ENCODE peak calls at places on chromosomes 1 and 21, in ten cellular contexts. L is prostate gland, V is HCT116, Z is A549, R is uterus, C is endothelial cell of umbilical vein, M is tibial nerve, D is right lobe of liver, P is heart left ventricle, J is IMR-90. U is an unnamed sample.

GRCh38 chr1:164561461-164561860 is 2.5 kb downstream of the PBX1 start:
- DNase-seq in L (no peak), P (no peak), M (no peak), Z (no peak), R (no peak), V (no peak), C (peak; percentile 28), J (no peak), D (no peak), U (no peak)

GRCh38 chr21:42568377-42568776 is 54.7 kb downstream of the SLC37A1 start:
- DNase-seq in Z (no peak), P (peak; percentile 11), J (no peak), R (peak; percentile 3), L (no peak), M (no peak), V (no peak), C (no peak), D (peak; percentile 36), U (peak; percentile 3)

GRCh38 chr1:234478152-234478480 is 863 bp downstream of the TARBP1 start:
- DNase-seq in R (no peak), V (no peak), C (no peak), D (peak; percentile 78), L (peak; percentile 54), J (peak; percentile 28), M (no peak), P (peak; percentile 66), Z (peak; percentile 33), U (peak; percentile 58)

GRCh38 chr1:99645699-99646531 is at the start of gene PALMD:
- DNase-seq in R (peak; percentile 24), J (peak; percentile 15), V (no peak), P (peak; percentile 63), M (no peak), C (peak; percentile 86), Z (peak; percentile 3), L (peak; percentile 78), D (peak; percentile 75), U (peak; percentile 57)

GRCh38 chr1:227884370-227885134 is 63.2 kb downstream of the WNT9A start:
- DNase-seq in V (no peak), L (no peak), C (no peak), Z (no peak), R (peak; percentile 15), P (peak; percentile 16), J (no peak), M (peak; percentile 10), D (peak; percentile 33), U (no peak)

GRCh38 chr1:34057751-34058150 is 107.3 kb downstream of the CSMD2 start:
- DNase-seq in P (peak; percentile 67), J (no peak), M (no peak), D (no peak), L (no peak), C (no peak), V (no peak), Z (no peak), R (no peak), U (no peak)

GRCh38 chr1:32247452-32247851 is 430 bp downstream of the FAM167B start:
- DNase-seq in R (no peak), C (no peak), J (no peak), M (no peak), D (no peak), Z (no peak), P (no peak), V (no peak), L (no peak), U (no peak)

GRCh38 chr21:42845296-42845965 is 33.9 kb downstream of the WDR4 start:
- DNase-seq in V (no peak), Z (no peak), C (peak; percentile 32), D (peak; percentile 82), M (no peak), R (no peak), L (peak; percentile 31), P (no peak), J (no peak), U (no peak)

GRCh38 chr1:9292361-9293240 is at the start of gene SPSB1:
- DNase-seq in C (peak; percentile 79), J (peak; percentile 78), M (peak; percentile 60), R (peak; percentile 81), L (peak; percentile 78), V (no peak), D (peak; percentile 86), P (peak; percentile 79), Z (no peak), U (peak; percentile 86)

GRCh38 chr1:29311352-29312030 is 75.2 kb downstream of the PTPRU start:
- DNase-seq in L (no peak), P (no peak), M (no peak), R (no peak), V (no peak), Z (no peak), J (no peak), D (no peak), C (no peak), U (no peak)

GRCh38 chr1:221069178-221069903 is 190.1 kb downstream of the HLX start:
- DNase-seq in P (no peak), M (no peak), R (no peak), J (no peak), D (no peak), V (no peak), C (no peak), Z (no peak), L (no peak), U (no peak)

GRCh38 chr21:46161800-46162592 is 6.6 kb upstream of the FTCD start:
- DNase-seq in P (no peak), D (no peak), R (no peak), M (peak; percentile 7), V (no peak), Z (no peak), L (peak; percentile 60), C (no peak), J (no peak), U (peak; percentile 12)

GRCh38 chr1:216464489-216464888 is 41.2 kb upstream of the USH2A start:
- DNase-seq in M (no peak), P (no peak), R (no peak), D (no peak), C (no peak), V (no peak), Z (no peak), J (peak; percentile 98), L (no peak), U (no peak)

GRCh38 chr1:98662354-98662665 is 789 bp downstream of the SNX7 start:
- DNase-seq in D (no peak), P (no peak), Z (peak; percentile 10), L (no peak), R (no peak), J (peak; percentile 54), V (no peak), C (no peak), M (no peak), U (peak; percentile 38)

GRCh38 chr21:46127239-46128105 is 27.9 kb downstream of the FTCD start:
- DNase-seq in C (no peak), P (peak; percentile 18), D (peak; percentile 58), L (no peak), Z (no peak), V (no peak), R (peak; percentile 27), J (no peak), M (peak; percentile 11), U (no peak)

GRCh38 chr1:88111806-88112205 is 572.3 kb upstream of the PKN2 start:
- DNase-seq in L (no peak), C (no peak), P (no peak), V (no peak), R (no peak), Z (no peak), M (no peak), D (no peak), J (no peak), U (no peak)

GRCh38 chr1:167950569-167950968 is 13.7 kb upstream of the MPC2 start:
- DNase-seq in L (no peak), P (no peak), V (no peak), Z (no peak), J (no peak), M (no peak), R (no peak), C (no peak), D (no peak), U (no peak)

GRCh38 chr1:2807036-2807435 is 5.5 kb upstream of the TTC34 start:
- DNase-seq in Z (no peak), L (no peak), J (no peak), M (no peak), C (no peak), D (no peak), R (no peak), P (no peak), V (no peak), U (no peak)
- H3K27ac ChIP-seq in Z (no peak overlapping the region), L (no peak overlapping the region), J (no peak overlapping the region), M (no peak overlapping the region), C (no peak overlapping the region), D (no peak overlapping the region), R (no peak overlapping the region), P (no peak overlapping the region), V (no peak overlapping the region), U (no peak overlapping the region)

DNA sequence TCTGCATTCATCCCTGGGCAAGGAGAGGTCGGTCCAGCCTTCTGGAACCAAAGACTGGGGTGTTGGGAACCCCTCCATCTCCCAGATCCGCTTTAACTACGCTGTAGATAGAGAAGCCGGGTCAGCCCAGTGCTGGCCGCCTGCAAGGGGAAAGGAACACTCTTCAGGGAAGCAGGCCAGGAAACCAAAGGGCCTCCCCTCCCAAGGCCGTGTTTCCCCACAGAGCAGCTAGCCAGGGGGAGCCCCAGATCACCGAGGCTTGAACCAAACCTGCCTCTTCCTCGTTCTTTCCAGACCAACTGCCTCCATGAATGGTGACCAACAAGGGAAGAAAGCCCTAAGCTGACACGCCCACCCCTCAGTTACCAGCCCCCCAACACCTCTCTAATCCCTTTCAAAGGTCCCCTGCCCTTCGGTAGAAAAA is 1.2 kb upstream of the CHD5 start:
- DNase-seq in V (no peak), L (no peak), Z (no peak), R (no peak), C (no peak), J (no peak), D (no peak), P (no peak), M (no peak), U (peak; percentile 48)
- TF ChIP-seq CTCF in V (no peak), L (no peak), Z (no peak), R (no peak), C (no peak), J (no peak), D (no peak), P (no peak), M (no peak), U (no peak)

DNA sequence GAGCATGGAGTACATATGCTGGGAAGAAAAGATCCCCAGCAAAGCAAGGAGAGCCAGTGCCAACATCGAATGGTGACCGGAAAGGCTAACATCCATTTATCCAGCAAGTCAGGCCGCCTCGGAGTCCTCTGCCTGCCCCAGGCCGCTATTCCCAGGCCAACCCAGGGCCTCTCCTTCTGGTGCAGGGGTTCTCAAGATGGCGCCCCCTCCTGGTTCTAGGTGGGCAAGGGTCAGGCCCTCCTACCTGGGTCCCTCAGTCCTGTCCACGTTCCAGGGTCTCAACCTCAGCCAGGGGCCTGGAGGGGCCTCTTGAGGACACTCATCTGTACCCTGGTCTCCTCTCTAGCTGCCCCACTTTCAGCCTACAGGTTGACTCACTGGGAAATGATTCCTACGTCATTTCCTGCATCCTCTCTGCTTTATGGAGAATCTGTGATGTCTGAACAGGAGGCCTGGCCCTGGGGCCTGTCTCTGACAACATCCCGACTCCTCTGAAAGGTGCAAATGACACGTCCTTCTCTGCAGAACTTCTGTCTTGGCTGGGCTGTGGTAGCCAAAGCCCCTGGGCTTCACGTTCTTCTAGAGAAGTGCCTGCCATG is 145.3 kb downstream of the PSMG1 start:
- DNase-seq in L (no peak), J (peak; percentile 52), R (no peak), V (no peak), M (no peak), P (no peak), Z (no peak), D (no peak), C (peak; percentile 35), U (no peak)
- TF ChIP-seq POLR2A in L (no peak), J (no peak), R (no peak), V (no peak), M (no peak), P (no peak), Z (no peak), D (no peak), C (no peak), U (no peak)

GRCh38 chr1:241724741-241725356 is 72.8 kb downstream of the WDR64 start:
- DNase-seq in P (no peak), D (no peak), R (no peak), L (no peak), C (no peak), V (no peak), J (no peak), M (no peak), Z (no peak), U (no peak)
- H3K27ac ChIP-seq in P (no peak overlapping the region), D (no peak overlapping the region), R (no peak overlapping the region), L (no peak overlapping the region), C (no peak overlapping the region), V (no peak overlapping the region), J (no peak overlapping the region), M (no peak overlapping the region), Z (peak overlapping the region; percentile 54), U (no peak overlapping the region)